ENCODE peak calls at places on chromosomes 7 and 10, in seven cellular contexts. K is stomach, N is A549, J is neuronal stem cell, I is colonic mucosa, M is cardiac muscle cell, X is SK-N-SH. R is an unnamed sample.

GRCh38 chr7:114087674-114088539 is 169.1 kb upstream of the PPP1R3A start:
- DNase-seq in I (peak), J (peak), K (no peak), X (peak), N (no peak), M (no peak), R (no peak)

GRCh38 chr7:816751-817671 is 15.3 kb upstream of the SUN1 start:
- DNase-seq in K (no peak), J (peak), M (peak), X (no peak), N (peak), I (peak), R (peak)

GRCh38 chr7:79436378-79436777 is 17.1 kb downstream of the MAGI2 start:
- DNase-seq in I (no peak), X (no peak), N (no peak), K (no peak), J (no peak), M (no peak), R (no peak)

GRCh38 chr7:55325371-55325792 is 39.8 kb upstream of the LANCL2 start:
- DNase-seq in J (no peak), K (peak), M (peak), N (no peak), I (no peak), X (no peak), R (no peak)

GRCh38 chr10:4177826-4178225 is 392.8 kb upstream of the KLF6 start:
- DNase-seq in M (no peak), N (no peak), I (no peak), X (no peak), J (no peak), K (no peak), R (no peak)

GRCh38 chr7:39741942-39742623 is 118.7 kb downstream of the RALA start:
- DNase-seq in K (no peak), N (peak), J (peak), I (peak), M (peak), X (peak), R (peak)

GRCh38 chr7:142248-142955 is 50.0 kb upstream of the FAM20C start:
- DNase-seq in N (no peak), M (peak), J (no peak), K (peak), X (no peak), I (peak), R (no peak)

GRCh38 chr7:158109364-158110033 is 478.1 kb downstream of the PTPRN2 start:
- DNase-seq in M (no peak), X (no peak), K (peak), N (peak), J (no peak), I (no peak), R (no peak)

GRCh38 chr10:8053446-8054242 is 844 bp upstream of the GATA3 start:
- DNase-seq in I (peak), M (peak), K (peak), N (peak), J (peak), X (peak), R (peak)

GRCh38 chr10:103757531-103758293 is 97.7 kb downstream of the SH3PXD2A start:
- DNase-seq in N (peak), I (peak), K (no peak), X (no peak), J (no peak), M (peak), R (no peak)

GRCh38 chr7:116673504-116673865 is 1.5 kb downstream of the MET start:
- DNase-seq in N (no peak), M (no peak), X (no peak), K (no peak), J (no peak), I (no peak), R (no peak)

GRCh38 chr10:110996256-110996655 is 76.9 kb downstream of the SHOC2 start:
- DNase-seq in I (no peak), K (no peak), N (no peak), J (no peak), M (no peak), X (no peak), R (no peak)

GRCh38 chr10:110994406-110994805 is 75.0 kb downstream of the SHOC2 start:
- DNase-seq in J (no peak), N (no peak), K (no peak), I (no peak), M (no peak), X (no peak), R (no peak)

GRCh38 chr10:110995301-110995700 is 75.9 kb downstream of the SHOC2 start:
- DNase-seq in J (no peak), X (no peak), I (no peak), N (no peak), M (no peak), K (no peak), R (no peak)

GRCh38 chr10:110992011-110992800 is 72.8 kb downstream of the SHOC2 start:
- DNase-seq in J (no peak), I (no peak), N (no peak), K (no peak), X (no peak), M (no peak), R (no peak)

DNA sequence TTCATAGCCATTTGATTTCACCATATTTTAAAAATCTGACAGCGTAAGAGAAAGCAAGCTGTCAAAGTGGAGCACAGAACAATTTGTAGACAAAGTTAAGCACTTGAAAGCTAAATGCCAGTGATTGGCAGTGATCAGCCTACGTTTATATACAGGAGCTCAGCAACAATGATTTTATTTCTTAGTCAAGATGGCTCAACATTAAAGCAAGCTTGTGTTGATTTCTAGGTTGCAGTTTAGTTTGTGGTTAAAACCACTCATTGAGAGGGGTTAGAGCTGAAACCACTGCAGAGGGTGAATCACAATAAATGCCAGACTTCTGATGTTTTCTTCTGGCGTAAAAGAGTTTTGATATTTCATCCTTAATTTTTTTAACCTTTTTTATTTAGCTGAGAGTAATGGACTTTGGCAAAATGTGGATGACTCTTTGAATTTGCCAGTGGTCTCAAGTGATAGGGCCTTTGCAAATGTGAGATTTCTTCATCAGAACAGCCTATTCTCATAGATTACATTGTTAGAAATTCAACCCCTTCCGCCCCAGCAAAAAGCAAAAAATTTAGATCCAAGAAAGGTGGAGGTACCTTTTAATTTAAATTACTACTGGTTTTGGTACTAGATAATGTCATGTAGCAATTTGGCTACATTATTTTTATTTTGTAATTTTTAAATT is 73.8 kb downstream of the SHOC2 start:
- DNase-seq in N (no peak), M (peak), X (no peak), I (no peak), K (no peak), J (no peak), R (peak)
- H3K27ac ChIP-seq in N (no peak), M (no peak), X (no peak), I (no peak), K (no peak), J (no peak), R (no peak)

DNA sequence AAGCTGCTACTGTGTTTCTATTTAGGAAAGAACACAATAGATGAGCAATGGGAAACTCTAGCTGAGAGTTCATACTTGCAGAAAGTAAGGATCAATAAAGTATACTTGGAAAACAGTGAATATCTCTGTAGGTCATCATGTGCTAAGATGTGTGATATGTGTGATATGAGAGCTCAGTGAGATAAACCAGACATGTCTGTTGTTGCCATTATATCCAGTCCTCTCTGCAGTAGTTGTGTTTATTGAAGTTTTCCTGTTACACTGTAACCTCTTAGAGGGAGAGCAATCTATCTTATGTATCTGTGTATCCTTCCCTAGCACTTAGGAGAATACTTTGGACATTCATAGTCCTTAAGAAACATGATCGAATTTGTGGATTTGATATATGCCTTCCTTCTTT is 19.1 kb downstream of the TRUB1 start:
- DNase-seq in K (no peak), J (no peak), N (no peak), I (no peak), M (no peak), X (peak), R (no peak)
- H3K4me3 ChIP-seq in K (no peak), J (no peak), N (no peak), I (no peak), M (no peak), X (no peak), R (no peak)

DNA sequence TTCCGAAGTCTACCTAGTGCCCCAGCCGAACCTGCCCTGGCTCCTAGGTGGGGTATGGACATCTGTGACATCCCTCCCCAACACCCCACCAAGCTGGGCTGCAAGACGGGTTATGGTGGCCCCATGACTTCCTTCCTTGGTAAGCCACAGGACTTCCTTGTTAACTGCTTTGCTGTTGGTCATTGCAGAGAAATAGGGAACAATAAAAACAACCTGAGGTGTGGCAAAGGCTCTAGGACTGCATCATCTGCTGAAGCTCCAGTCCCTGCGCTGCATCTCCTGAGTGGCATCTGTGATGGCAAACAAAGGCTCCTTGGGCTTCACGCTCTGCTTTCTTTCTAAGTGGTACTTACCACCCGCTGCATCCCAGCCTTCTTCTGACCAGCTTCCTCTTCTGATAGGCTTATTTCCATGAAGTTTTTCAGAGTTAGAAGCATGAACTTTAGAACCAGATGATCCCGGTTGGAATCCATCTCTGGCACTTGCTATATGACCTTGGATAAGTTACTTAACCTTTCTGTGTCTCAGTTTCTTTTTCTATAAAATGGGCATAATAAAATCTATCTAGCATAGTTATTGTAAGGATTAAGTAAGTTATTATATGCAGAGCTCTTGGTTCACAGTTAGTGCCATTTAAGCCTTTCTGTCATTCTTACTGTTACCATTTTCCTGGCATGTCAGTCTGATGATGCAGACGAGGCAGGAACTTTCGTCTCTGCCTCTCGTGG is 216.8 kb downstream of the RPS24 start:
- DNase-seq in N (no peak), M (no peak), J (no peak), X (no peak), I (no peak), K (no peak), R (no peak)
- H3K27ac ChIP-seq in N (peak), M (no peak), J (no peak), X (no peak), I (no peak), K (no peak), R (no peak)

DNA sequence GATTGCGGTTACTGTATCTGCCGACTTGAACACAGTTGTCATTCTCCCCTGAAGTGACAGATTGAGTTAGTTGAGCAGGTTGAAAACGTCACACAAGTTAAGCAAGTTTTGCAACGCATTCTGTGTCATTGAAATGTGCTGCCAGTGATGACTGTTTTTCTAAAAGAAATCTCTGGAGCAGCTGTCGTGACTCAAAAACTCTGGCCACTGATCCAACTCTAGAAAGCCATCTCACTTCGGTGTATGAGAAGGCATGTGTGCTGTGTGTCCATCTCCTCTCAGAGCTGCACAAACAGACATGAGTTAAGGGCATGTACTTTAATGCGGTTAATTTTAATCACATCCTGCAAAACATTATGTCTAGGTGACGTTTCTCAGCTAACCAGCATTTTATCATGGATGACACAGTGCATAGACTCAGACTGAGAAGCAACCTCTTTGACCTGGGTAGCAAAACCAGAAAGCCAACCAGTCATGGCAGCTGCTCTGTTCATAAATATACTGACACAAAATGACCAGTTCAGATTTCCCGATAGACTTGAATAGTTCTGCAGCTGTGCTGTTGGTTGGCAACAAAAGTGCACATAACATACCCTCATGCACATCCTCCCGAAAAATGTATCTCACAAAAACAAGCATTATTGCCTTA is 69.3 kb downstream of the CSTF2T start:
- DNase-seq in M (peak), N (no peak), X (no peak), I (no peak), K (no peak), J (no peak), R (no peak)
- H3K4me3 ChIP-seq in M (no peak), N (no peak), X (no peak), I (no peak), K (no peak), J (no peak), R (no peak)

GRCh38 chr10:25743832-25744231 is 190.2 kb upstream of the MYO3A start:
- DNase-seq in X (no peak), K (no peak), J (no peak), M (no peak), I (no peak), N (no peak), R (no peak)
- H3K27ac ChIP-seq in X (no peak), K (no peak), J (no peak), M (no peak), I (no peak), N (no peak), R (no peak)